ENCODE peak calls at places on chromosomes 11 and 22, in ten cellular contexts. One of them, this sample, is unnamed.

GRCh38 chr11:16979708-16980622 is 34.2 kb downstream of the PLEKHA7 start:
- DNase-seq in astrocyte of the spinal cord: peak
- DNase-seq in SK-N-SH: no peak
- DNase-seq in RWPE1: no peak
- DNase-seq in AG04450: no peak
- DNase-seq in brain microvascular endothelial cell: no peak
- DNase-seq in adrenal gland: no peak
- DNase-seq in HFF-Myc: no peak
- DNase-seq in heart left ventricle: no peak
- DNase-seq in GM10248: no peak
- DNase-seq in this sample: no peak

GRCh38 chr11:78147807-78148206 is 8.4 kb upstream of the ALG8 start:
- DNase-seq in astrocyte of the spinal cord: no peak
- DNase-seq in heart left ventricle: no peak
- DNase-seq in GM10248: no peak
- DNase-seq in brain microvascular endothelial cell: no peak
- DNase-seq in HFF-Myc: no peak
- DNase-seq in SK-N-SH: no peak
- DNase-seq in RWPE1: no peak
- DNase-seq in adrenal gland: no peak
- DNase-seq in AG04450: no peak
- DNase-seq in this sample: no peak

GRCh38 chr22:46917702-46918101 is 155.3 kb downstream of the TBC1D22A start:
- DNase-seq in GM10248: no peak
- DNase-seq in adrenal gland: no peak
- DNase-seq in astrocyte of the spinal cord: no peak
- DNase-seq in heart left ventricle: no peak
- DNase-seq in SK-N-SH: no peak
- DNase-seq in RWPE1: no peak
- DNase-seq in AG04450: no peak
- DNase-seq in HFF-Myc: no peak
- DNase-seq in brain microvascular endothelial cell: no peak
- DNase-seq in this sample: no peak

GRCh38 chr11:13717331-13717730 is 48.9 kb downstream of the FAR1 start:
- DNase-seq in astrocyte of the spinal cord: peak
- DNase-seq in RWPE1: no peak
- DNase-seq in SK-N-SH: no peak
- DNase-seq in heart left ventricle: no peak
- DNase-seq in brain microvascular endothelial cell: peak
- DNase-seq in GM10248: no peak
- DNase-seq in AG04450: peak
- DNase-seq in HFF-Myc: peak
- DNase-seq in adrenal gland: no peak
- DNase-seq in this sample: peak

GRCh38 chr11:77113382-77114088 is 10.9 kb downstream of the OMP start:
- DNase-seq in AG04450: no peak
- DNase-seq in brain microvascular endothelial cell: no peak
- DNase-seq in SK-N-SH: peak
- DNase-seq in GM10248: peak
- DNase-seq in heart left ventricle: no peak
- DNase-seq in HFF-Myc: no peak
- DNase-seq in adrenal gland: peak
- DNase-seq in RWPE1: peak
- DNase-seq in astrocyte of the spinal cord: peak
- DNase-seq in this sample: peak

GRCh38 chr22:40044870-40045834 is 50.4 kb downstream of the FAM83F start:
- DNase-seq in brain microvascular endothelial cell: peak
- DNase-seq in astrocyte of the spinal cord: peak
- DNase-seq in RWPE1: peak
- DNase-seq in HFF-Myc: no peak
- DNase-seq in SK-N-SH: peak
- DNase-seq in heart left ventricle: peak
- DNase-seq in GM10248: peak
- DNase-seq in adrenal gland: peak
- DNase-seq in AG04450: no peak
- DNase-seq in this sample: peak

GRCh38 chr22:20422965-20423635 is 14.5 kb downstream of the SCARF2 start:
- DNase-seq in brain microvascular endothelial cell: no peak
- DNase-seq in adrenal gland: peak
- DNase-seq in heart left ventricle: peak
- DNase-seq in HFF-Myc: no peak
- DNase-seq in GM10248: no peak
- DNase-seq in AG04450: no peak
- DNase-seq in astrocyte of the spinal cord: no peak
- DNase-seq in SK-N-SH: peak
- DNase-seq in RWPE1: no peak
- DNase-seq in this sample: peak

GRCh38 chr11:109209572-109209971 is 212.4 kb upstream of the C11orf87 start:
- DNase-seq in SK-N-SH: no peak
- DNase-seq in heart left ventricle: no peak
- DNase-seq in adrenal gland: no peak
- DNase-seq in GM10248: no peak
- DNase-seq in RWPE1: no peak
- DNase-seq in astrocyte of the spinal cord: no peak
- DNase-seq in brain microvascular endothelial cell: no peak
- DNase-seq in HFF-Myc: no peak
- DNase-seq in AG04450: no peak
- DNase-seq in this sample: no peak

GRCh38 chr11:62678770-62679696 is at the start of gene UBXN1:
- DNase-seq in GM10248: peak
- DNase-seq in adrenal gland: peak
- DNase-seq in HFF-Myc: peak
- DNase-seq in brain microvascular endothelial cell: peak
- DNase-seq in AG04450: peak
- DNase-seq in astrocyte of the spinal cord: peak
- DNase-seq in RWPE1: peak
- DNase-seq in SK-N-SH: peak
- DNase-seq in heart left ventricle: peak
- DNase-seq in this sample: peak

GRCh38 chr11:134418119-134418840 is 6.2 kb upstream of the B3GAT1 start:
- DNase-seq in heart left ventricle: no peak
- DNase-seq in SK-N-SH: peak
- DNase-seq in HFF-Myc: peak
- DNase-seq in astrocyte of the spinal cord: no peak
- DNase-seq in RWPE1: no peak
- DNase-seq in brain microvascular endothelial cell: peak
- DNase-seq in adrenal gland: no peak
- DNase-seq in GM10248: no peak
- DNase-seq in AG04450: no peak
- DNase-seq in this sample: peak

DNA sequence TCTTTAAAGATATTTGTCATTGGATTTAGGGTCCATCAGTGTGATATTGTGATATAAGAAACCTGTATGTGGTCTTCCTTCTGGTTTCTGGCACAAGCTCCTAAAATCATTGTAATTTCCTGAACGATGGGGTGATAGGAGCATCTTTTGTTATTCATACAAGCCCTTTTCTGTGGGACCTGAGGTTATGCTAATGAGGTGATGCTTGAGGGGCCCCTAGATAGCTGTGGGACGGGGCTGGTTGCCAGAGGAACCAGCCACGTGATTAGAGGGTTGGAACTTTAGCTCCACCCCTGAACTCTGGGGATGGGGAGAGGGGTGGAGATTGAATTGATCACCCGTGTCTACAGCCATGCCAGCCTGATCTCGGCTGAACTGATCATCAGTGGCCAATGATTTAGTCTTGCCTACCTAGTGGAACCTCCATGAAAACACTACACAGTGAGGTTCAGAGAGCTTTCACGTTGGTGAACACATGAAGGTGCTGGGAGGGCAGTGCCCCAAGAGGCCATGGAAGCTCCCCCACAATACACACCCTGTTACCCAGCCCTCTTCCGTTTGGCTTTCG is 62.8 kb downstream of the BCR start:
- DNase-seq in adrenal gland: no peak
- DNase-seq in SK-N-SH: no peak
- DNase-seq in GM10248: peak
- DNase-seq in RWPE1: no peak
- DNase-seq in HFF-Myc: no peak
- DNase-seq in heart left ventricle: no peak
- DNase-seq in astrocyte of the spinal cord: peak
- DNase-seq in brain microvascular endothelial cell: no peak
- DNase-seq in AG04450: no peak
- DNase-seq in this sample: peak
- TF ChIP-seq CTCF in adrenal gland: no peak
- TF ChIP-seq CTCF in SK-N-SH: no peak
- TF ChIP-seq CTCF in GM10248: no peak
- TF ChIP-seq CTCF in RWPE1: no peak
- TF ChIP-seq CTCF in HFF-Myc: no peak
- TF ChIP-seq CTCF in heart left ventricle: no peak
- TF ChIP-seq CTCF in astrocyte of the spinal cord: no peak
- TF ChIP-seq CTCF in brain microvascular endothelial cell: no peak
- TF ChIP-seq CTCF in AG04450: no peak
- TF ChIP-seq CTCF in this sample: no peak

GRCh38 chr11:112221263-112221835 is 4.9 kb upstream of the PTS start:
- DNase-seq in GM10248: no peak
- DNase-seq in RWPE1: no peak
- DNase-seq in brain microvascular endothelial cell: no peak
- DNase-seq in SK-N-SH: no peak
- DNase-seq in HFF-Myc: no peak
- DNase-seq in astrocyte of the spinal cord: no peak
- DNase-seq in AG04450: no peak
- DNase-seq in heart left ventricle: no peak
- DNase-seq in adrenal gland: no peak
- DNase-seq in this sample: no peak

GRCh38 chr11:112223125-112223524 is 3.1 kb upstream of the PTS start:
- DNase-seq in GM10248: no peak
- DNase-seq in AG04450: no peak
- DNase-seq in heart left ventricle: no peak
- DNase-seq in RWPE1: no peak
- DNase-seq in astrocyte of the spinal cord: no peak
- DNase-seq in adrenal gland: no peak
- DNase-seq in brain microvascular endothelial cell: no peak
- DNase-seq in HFF-Myc: no peak
- DNase-seq in SK-N-SH: no peak
- DNase-seq in this sample: no peak

GRCh38 chr11:112219476-112220232 is 6.6 kb upstream of the PTS start:
- DNase-seq in brain microvascular endothelial cell: peak
- DNase-seq in SK-N-SH: peak
- DNase-seq in AG04450: peak
- DNase-seq in HFF-Myc: peak
- DNase-seq in heart left ventricle: no peak
- DNase-seq in adrenal gland: peak
- DNase-seq in RWPE1: peak
- DNase-seq in astrocyte of the spinal cord: peak
- DNase-seq in GM10248: peak
- DNase-seq in this sample: peak

GRCh38 chr11:112223754-112224532 is 2.3 kb upstream of the PTS start:
- DNase-seq in SK-N-SH: peak
- DNase-seq in astrocyte of the spinal cord: no peak
- DNase-seq in heart left ventricle: no peak
- DNase-seq in adrenal gland: no peak
- DNase-seq in GM10248: no peak
- DNase-seq in AG04450: no peak
- DNase-seq in brain microvascular endothelial cell: no peak
- DNase-seq in HFF-Myc: no peak
- DNase-seq in RWPE1: no peak
- DNase-seq in this sample: no peak

GRCh38 chr11:112222303-112222702 is 3.9 kb upstream of the PTS start:
- DNase-seq in SK-N-SH: no peak
- DNase-seq in AG04450: no peak
- DNase-seq in RWPE1: no peak
- DNase-seq in GM10248: no peak
- DNase-seq in heart left ventricle: no peak
- DNase-seq in brain microvascular endothelial cell: no peak
- DNase-seq in adrenal gland: no peak
- DNase-seq in astrocyte of the spinal cord: no peak
- DNase-seq in HFF-Myc: no peak
- DNase-seq in this sample: no peak
- TF ChIP-seq CTCF in SK-N-SH: no peak
- TF ChIP-seq CTCF in AG04450: no peak
- TF ChIP-seq CTCF in RWPE1: no peak
- TF ChIP-seq CTCF in GM10248: no peak
- TF ChIP-seq CTCF in heart left ventricle: no peak
- TF ChIP-seq CTCF in brain microvascular endothelial cell: no peak
- TF ChIP-seq CTCF in adrenal gland: no peak
- TF ChIP-seq CTCF in astrocyte of the spinal cord: no peak
- TF ChIP-seq CTCF in HFF-Myc: no peak
- TF ChIP-seq CTCF in this sample: no peak

GRCh38 chr11:5289696-5290095 is 12.1 kb downstream of the OR51B4 start:
- DNase-seq in GM10248: no peak
- DNase-seq in AG04450: no peak
- DNase-seq in HFF-Myc: no peak
- DNase-seq in astrocyte of the spinal cord: no peak
- DNase-seq in SK-N-SH: no peak
- DNase-seq in RWPE1: no peak
- DNase-seq in heart left ventricle: no peak
- DNase-seq in adrenal gland: no peak
- DNase-seq in brain microvascular endothelial cell: no peak
- DNase-seq in this sample: no peak
- TF ChIP-seq CTCF in GM10248: no peak
- TF ChIP-seq CTCF in AG04450: no peak
- TF ChIP-seq CTCF in HFF-Myc: no peak
- TF ChIP-seq CTCF in astrocyte of the spinal cord: no peak
- TF ChIP-seq CTCF in SK-N-SH: no peak
- TF ChIP-seq CTCF in RWPE1: no peak
- TF ChIP-seq CTCF in heart left ventricle: no peak
- TF ChIP-seq CTCF in adrenal gland: no peak
- TF ChIP-seq CTCF in brain microvascular endothelial cell: no peak
- TF ChIP-seq CTCF in this sample: no peak

DNA sequence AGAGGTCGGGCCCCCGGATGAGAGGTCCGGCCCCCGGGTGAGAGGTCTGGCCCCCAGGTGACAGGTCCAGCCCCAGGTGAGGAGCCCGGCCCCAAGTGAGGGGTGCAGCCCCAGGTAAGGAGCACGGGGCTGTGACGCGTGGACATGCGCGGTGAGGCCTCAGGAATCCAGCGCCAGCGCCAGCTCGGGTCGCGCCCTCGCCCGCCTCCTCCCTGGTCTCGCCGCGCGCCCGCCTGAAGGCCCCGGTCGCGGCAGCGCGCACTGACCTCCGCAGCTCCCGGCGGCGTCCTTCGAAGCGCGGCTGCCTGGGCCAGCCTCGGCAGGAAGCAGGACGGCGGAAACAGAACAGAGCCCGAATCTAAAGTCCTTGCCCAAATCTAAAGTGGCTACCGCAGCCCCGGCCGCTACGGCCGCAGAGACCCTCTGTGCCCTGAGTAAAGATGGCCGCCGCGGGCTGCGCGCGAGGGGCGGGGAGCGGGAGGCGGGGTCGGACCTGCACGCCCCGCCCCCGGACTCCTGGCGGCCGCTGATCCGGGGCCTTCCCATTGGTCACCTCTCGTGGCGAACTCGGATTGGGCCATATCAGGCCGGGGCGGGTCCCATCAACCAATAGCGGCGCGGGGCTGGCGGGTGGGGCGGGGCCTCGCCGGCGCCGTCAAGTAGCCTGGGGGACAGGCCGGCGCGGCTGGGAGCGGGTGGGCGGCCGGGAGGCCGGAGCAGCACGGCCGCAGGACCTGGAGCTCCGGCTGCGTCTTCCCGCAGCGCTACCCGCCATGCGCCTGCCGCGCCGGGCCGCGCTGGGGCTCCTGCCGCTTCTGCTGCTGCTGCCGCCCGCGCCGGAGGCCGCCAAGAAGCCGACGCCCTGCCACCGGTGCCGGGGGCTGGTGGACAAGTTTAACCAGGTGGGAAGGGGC is at the start of the genes ALG12 and CRELD2:
- DNase-seq in AG04450: peak
- DNase-seq in adrenal gland: peak
- DNase-seq in RWPE1: peak
- DNase-seq in brain microvascular endothelial cell: peak
- DNase-seq in astrocyte of the spinal cord: peak
- DNase-seq in HFF-Myc: peak
- DNase-seq in heart left ventricle: peak
- DNase-seq in GM10248: peak
- DNase-seq in SK-N-SH: peak
- DNase-seq in this sample: peak
- TF ChIP-seq CTCF in AG04450: no peak
- TF ChIP-seq CTCF in adrenal gland: no peak
- TF ChIP-seq CTCF in RWPE1: no peak
- TF ChIP-seq CTCF in brain microvascular endothelial cell: no peak
- TF ChIP-seq CTCF in astrocyte of the spinal cord: no peak
- TF ChIP-seq CTCF in HFF-Myc: no peak
- TF ChIP-seq CTCF in heart left ventricle: no peak
- TF ChIP-seq CTCF in GM10248: no peak
- TF ChIP-seq CTCF in SK-N-SH: no peak
- TF ChIP-seq CTCF in this sample: no peak

This sample was measured in fibroblast of lung.